ENCODE peak calls at places on chromosomes 13 and 19, in nine cellular contexts. V is suprapubic skin, B is uterus, I is A549, K is breast epithelium, O is K562, E is lower leg skin, N is Peyer's patch, J is adrenal gland. C is an unnamed sample.

GRCh38 chr19:41023193-41023592 is 32.1 kb downstream of the CYP2B6 start:
- DNase-seq in V (peak), B (no peak), I (no peak), K (no peak), O (peak), E (no peak), N (no peak), J (no peak), C (no peak)

GRCh38 chr19:50861025-50861424 is 6.3 kb downstream of the KLK3 start:
- DNase-seq in V (peak), B (no peak), I (no peak), K (no peak), O (no peak), E (no peak), N (no peak), J (peak), C (no peak)

GRCh38 chr13:49935171-49936084 is 712 bp downstream of the SPRYD7 start:
- DNase-seq in V (no peak), B (no peak), I (peak), K (no peak), O (peak), E (peak), N (no peak), J (peak), C (peak)

GRCh38 chr19:4375164-4375619 is 25.2 kb downstream of the SH3GL1 start:
- DNase-seq in V (no peak), B (no peak), I (peak), K (no peak), O (peak), E (no peak), N (peak), J (peak), C (no peak)

GRCh38 chr13:25468330-25469178 is 96.8 kb downstream of the ATP8A2 start:
- DNase-seq in V (no peak), B (no peak), I (no peak), K (no peak), O (peak), E (no peak), N (no peak), J (peak), C (no peak)

GRCh38 chr13:50334092-50334778 is 319.0 kb downstream of the KCNRG start:
- DNase-seq in V (no peak), B (no peak), I (no peak), K (no peak), O (no peak), E (no peak), N (no peak), J (no peak), C (no peak)

GRCh38 chr13:51770681-51771417 is 33.1 kb downstream of the DHRS12 start:
- DNase-seq in V (no peak), B (no peak), I (no peak), K (no peak), O (no peak), E (no peak), N (no peak), J (no peak), C (no peak)

GRCh38 chr19:48719263-48720171 is at the start of gene MAMSTR:
- DNase-seq in V (no peak), B (peak), I (no peak), K (no peak), O (no peak), E (no peak), N (no peak), J (peak), C (no peak)

GRCh38 chr13:76148926-76149325 is 512.8 kb downstream of the LMO7 start:
- DNase-seq in V (no peak), B (no peak), I (no peak), K (no peak), O (no peak), E (no peak), N (no peak), J (no peak), C (no peak)

GRCh38 chr19:3098515-3099346 is 4.6 kb downstream of the GNA11 start:
- DNase-seq in V (peak), B (peak), I (no peak), K (no peak), O (no peak), E (no peak), N (peak), J (peak), C (no peak)

GRCh38 chr13:74406439-74406838 is 272.2 kb upstream of the KLF12 start:
- DNase-seq in V (no peak), B (no peak), I (no peak), K (no peak), O (no peak), E (no peak), N (no peak), J (no peak), C (no peak)

GRCh38 chr19:55386515-55386947 is 799 bp downstream of the RPL28 start:
- DNase-seq in V (no peak), B (no peak), I (no peak), K (no peak), O (no peak), E (no peak), N (no peak), J (peak), C (no peak)

GRCh38 chr13:102291587-102292218 is 110.1 kb downstream of the FGF14 start:
- DNase-seq in V (no peak), B (no peak), I (no peak), K (no peak), O (no peak), E (no peak), N (no peak), J (no peak), C (no peak)

GRCh38 chr13:99464441-99464949 is 36.8 kb upstream of the TM9SF2 start:
- DNase-seq in V (no peak), B (no peak), I (no peak), K (no peak), O (no peak), E (no peak), N (no peak), J (no peak), C (no peak)

GRCh38 chr13:75145926-75146325 is 336.0 kb downstream of the TBC1D4 start:
- DNase-seq in V (no peak), B (no peak), I (no peak), K (no peak), O (no peak), E (no peak), N (no peak), J (no peak), C (no peak)

GRCh38 chr13:78192721-78193120 is 274.1 kb upstream of the EDNRB start:
- DNase-seq in V (no peak), B (no peak), I (no peak), K (no peak), O (no peak), E (no peak), N (no peak), J (no peak), C (no peak)

GRCh38 chr13:41455725-41456419 is 1.5 kb upstream of the RGCC start:
- DNase-seq in V (no peak), B (no peak), I (peak), K (no peak), O (no peak), E (no peak), N (no peak), J (no peak), C (no peak)

GRCh38 chr19:13130886-13131490 is 12.9 kb downstream of the NACC1 start:
- DNase-seq in V (no peak), B (no peak), I (no peak), K (no peak), O (no peak), E (no peak), N (no peak), J (no peak), C (no peak)

GRCh38 chr13:30107536-30108136 is 199.7 kb downstream of the KATNAL1 start:
- DNase-seq in V (peak), B (no peak), I (peak), K (no peak), O (no peak), E (no peak), N (no peak), J (no peak), C (peak)

GRCh38 chr13:107866007-107866665 is 349.2 kb downstream of the LIG4 start:
- DNase-seq in V (no peak), B (no peak), I (peak), K (no peak), O (peak), E (no peak), N (no peak), J (no peak), C (peak)

GRCh38 chr13:34164585-34164984 is 346.6 kb downstream of the RFC3 start:
- DNase-seq in V (no peak), B (no peak), I (no peak), K (no peak), O (no peak), E (no peak), N (no peak), J (no peak), C (no peak)

GRCh38 chr19:912181-913079 is 589 bp downstream of the R3HDM4 start:
- DNase-seq in V (no peak), B (no peak), I (no peak), K (peak), O (peak), E (no peak), N (no peak), J (peak), C (no peak)

GRCh38 chr19:54154603-54155345 is 4.7 kb downstream of the LENG1 start:
- DNase-seq in V (no peak), B (no peak), I (no peak), K (no peak), O (no peak), E (no peak), N (no peak), J (no peak), C (peak)

GRCh38 chr13:29550589-29550988 is 44.9 kb downstream of the SLC7A1 start:
- DNase-seq in V (no peak), B (no peak), I (no peak), K (no peak), O (no peak), E (no peak), N (no peak), J (no peak), C (no peak)

GRCh38 chr19:17112271-17112670 is 36.7 kb downstream of the MYO9B start:
- DNase-seq in V (no peak), B (no peak), I (no peak), K (no peak), O (no peak), E (no peak), N (no peak), J (peak), C (no peak)

GRCh38 chr19:17109300-17109699 is 33.7 kb downstream of the MYO9B start:
- DNase-seq in V (no peak), B (no peak), I (no peak), K (no peak), O (no peak), E (no peak), N (no peak), J (no peak), C (no peak)

GRCh38 chr19:17111766-17112165 is 36.2 kb downstream of the MYO9B start:
- DNase-seq in V (no peak), B (no peak), I (no peak), K (no peak), O (no peak), E (no peak), N (no peak), J (no peak), C (no peak)

GRCh38 chr19:17109962-17110598 is 34.5 kb downstream of the MYO9B start:
- DNase-seq in V (no peak), B (no peak), I (no peak), K (no peak), O (no peak), E (peak), N (no peak), J (peak), C (no peak)

GRCh38 chr19:17110599-17110966 is 35.0 kb downstream of the MYO9B start:
- DNase-seq in V (no peak), B (no peak), I (no peak), K (no peak), O (no peak), E (no peak), N (no peak), J (no peak), C (no peak)
- TF ChIP-seq POLR2A in V (no peak), B (no peak), I (no peak), K (no peak), O (no peak), E (no peak), N (no peak), J (no peak), C (no peak)

GRCh38 chr19:19203012-19203856 is at the start of gene NR2C2AP:
- DNase-seq in V (peak), B (peak), I (peak), K (peak), O (peak), E (peak), N (peak), J (peak), C (peak)
- TF ChIP-seq POLR2A in V (no peak), B (no peak), I (peak), K (no peak), O (peak), E (no peak), N (no peak), J (no peak), C (peak)

DNA sequence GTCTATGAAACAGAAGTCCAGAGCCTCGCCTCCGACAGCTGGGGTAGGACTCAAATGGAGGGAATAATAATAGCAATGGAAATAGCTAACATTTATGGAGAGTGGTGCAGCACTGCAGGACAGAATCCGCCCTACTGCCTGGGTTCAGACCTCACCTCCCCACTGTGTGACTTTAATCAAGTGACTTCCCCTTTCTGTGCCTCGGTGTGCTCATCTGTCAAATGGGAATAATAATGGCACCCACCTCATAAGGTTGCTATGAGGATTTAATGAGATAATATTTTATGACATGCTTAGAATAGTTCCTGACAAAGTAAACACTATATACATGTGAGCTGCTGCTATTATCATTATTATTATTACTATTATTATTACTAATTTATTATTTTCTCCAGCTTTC is 3.2 kb downstream of the LRFN1 start:
- DNase-seq in V (no peak), B (no peak), I (no peak), K (no peak), O (no peak), E (no peak), N (no peak), J (no peak), C (no peak)
- TF ChIP-seq POLR2A in V (no peak), B (no peak), I (no peak), K (no peak), O (no peak), E (no peak), N (no peak), J (no peak), C (no peak)

GRCh38 chr19:16624236-16624635 is 3.8 kb downstream of the MED26 start:
- DNase-seq in V (no peak), B (no peak), I (no peak), K (no peak), O (no peak), E (no peak), N (no peak), J (peak), C (no peak)
- TF ChIP-seq POLR2A in V (no peak), B (no peak), I (no peak), K (no peak), O (no peak), E (no peak), N (no peak), J (peak), C (no peak)

DNA sequence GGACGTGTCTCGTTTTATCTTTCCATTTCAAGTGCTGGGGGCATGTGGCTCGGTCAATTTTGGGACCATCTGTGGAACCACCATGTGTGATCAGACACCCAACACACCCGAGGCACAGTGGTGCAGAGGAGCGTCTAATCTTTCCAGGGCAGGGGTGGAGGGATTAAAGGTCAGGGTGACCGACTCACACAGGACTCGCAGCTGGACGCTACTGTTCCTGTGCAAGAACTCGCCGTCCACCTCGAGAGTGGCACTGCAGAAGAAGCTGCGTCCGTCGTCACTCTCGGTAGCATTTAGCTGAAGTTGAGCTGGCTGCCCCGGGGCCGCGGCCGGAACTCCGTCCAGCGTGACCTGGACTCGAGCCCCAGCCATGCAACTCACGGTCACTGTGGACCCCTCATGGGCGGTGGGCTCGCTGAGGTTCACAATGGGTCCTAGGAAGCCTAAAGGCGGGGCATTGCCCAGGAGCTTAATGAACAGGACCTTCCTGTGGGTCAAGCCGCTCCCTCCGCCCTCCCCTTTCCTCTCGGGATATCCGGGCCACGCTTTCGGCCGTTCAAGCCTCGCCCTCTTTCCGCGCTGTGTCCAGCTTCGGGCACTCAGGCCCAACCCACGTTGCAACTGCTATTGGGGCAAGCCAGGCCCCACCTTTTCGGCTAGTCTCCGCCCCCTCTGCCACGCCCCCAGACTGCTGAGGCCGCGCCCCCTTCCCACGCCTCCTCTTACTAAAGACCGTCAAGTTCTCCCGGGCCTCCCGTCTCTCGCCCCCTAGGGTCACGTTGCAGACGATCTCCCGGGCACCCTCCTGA is 1.2 kb upstream of the RAVER1 start:
- DNase-seq in V (peak), B (peak), I (peak), K (peak), O (peak), E (peak), N (peak), J (peak), C (peak)
- TF ChIP-seq POLR2A in V (no peak), B (no peak), I (peak), K (no peak), O (peak), E (no peak), N (peak), J (peak), C (peak)

DNA sequence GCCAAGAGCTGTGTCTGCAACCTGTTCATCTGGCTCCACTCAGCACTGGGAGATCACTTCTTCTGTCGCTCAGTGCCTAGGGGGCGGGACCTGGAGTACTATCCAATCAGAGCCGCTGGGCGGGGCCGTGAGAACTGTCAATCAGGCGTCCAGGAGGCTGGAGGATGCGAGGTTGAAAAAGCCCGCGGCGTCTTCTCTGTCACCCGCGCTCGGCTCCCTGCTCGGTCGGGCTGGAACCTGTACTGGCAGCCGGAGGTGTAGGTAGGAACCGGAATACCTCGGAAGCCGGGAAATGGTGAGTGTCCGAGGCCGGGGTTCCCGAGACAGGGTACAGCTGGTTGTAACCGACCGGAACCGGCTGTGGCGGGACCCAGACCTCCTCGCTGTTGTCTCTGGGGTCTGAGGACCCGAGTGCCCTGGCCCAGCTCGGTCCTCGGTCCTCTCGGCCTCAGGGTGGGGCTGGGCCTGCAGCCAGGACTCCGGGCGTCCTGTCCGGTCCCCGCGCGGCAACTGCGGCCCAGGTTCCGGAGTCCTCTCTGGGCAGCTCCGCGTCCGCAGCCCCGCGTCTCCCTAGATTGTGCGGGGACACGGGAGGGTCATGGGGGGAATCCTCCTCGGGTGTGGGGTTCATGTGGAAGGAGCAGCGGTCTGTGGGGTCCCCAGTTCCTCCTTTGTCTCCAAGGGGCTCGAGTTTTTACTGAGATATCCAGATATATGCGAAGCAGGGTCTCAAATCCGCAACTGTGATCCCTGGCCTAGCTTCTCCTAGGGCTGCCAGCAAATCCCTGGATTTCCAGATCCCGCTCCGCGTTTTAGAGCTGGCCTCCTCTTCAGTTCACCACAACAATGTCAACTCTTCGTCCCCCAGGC is 42.6 kb downstream of the ZNF627 start:
- DNase-seq in V (peak), B (peak), I (peak), K (peak), O (peak), E (peak), N (peak), J (peak), C (peak)
- TF ChIP-seq POLR2A in V (no peak), B (no peak), I (no peak), K (no peak), O (peak), E (no peak), N (peak), J (no peak), C (peak)